ENCODE peak calls at places on chromosomes 4 and X, in five cellular contexts. E is endothelial cell of umbilical vein, A is A549, H is K562, N is GM12878. V is an unnamed sample.
A peak's percentile ranks its signal among the peaks of the same experiment; 100 is the strongest.

GRCh38 chr4:6200011-6200921 is at the start of gene JAKMIP1:
- DNase-seq in E (peak; percentile 38), A (peak; percentile 57), H (peak; percentile 84), N (no peak), V (no peak)

GRCh38 chrX:97401154-97401553 is 517.4 kb downstream of the RPA4 start:
- DNase-seq in E (no peak), A (peak; percentile 50), H (no peak), N (peak; percentile 68), V (no peak)

GRCh38 chr4:138308421-138308820 is 66.3 kb upstream of the SLC7A11 start:
- DNase-seq in E (peak; percentile 3), A (peak; percentile 12), H (no peak), N (no peak), V (no peak)

GRCh38 chrX:136162827-136163427 is 15.6 kb downstream of the FHL1 start:
- DNase-seq in E (peak; percentile 59), A (peak; percentile 59), H (peak; percentile 64), N (no peak), V (peak; percentile 52)

GRCh38 chr4:148790691-148791090 is 348.5 kb upstream of the NR3C2 start:
- DNase-seq in E (no peak), A (no peak), H (no peak), N (no peak), V (no peak)

GRCh38 chr4:156999175-156999517 is 27.5 kb upstream of the PDGFC start:
- DNase-seq in E (peak; percentile 98), A (peak; percentile 75), H (no peak), N (no peak), V (no peak)

GRCh38 chr4:2333356-2333841 is 71.5 kb upstream of the MXD4 start:
- DNase-seq in E (no peak), A (no peak), H (no peak), N (peak; percentile 16), V (peak; percentile 91)

GRCh38 chr4:83276299-83277040 is 8.1 kb downstream of the COQ2 start:
- DNase-seq in E (no peak), A (no peak), H (no peak), N (no peak), V (no peak)

GRCh38 chrX:115266300-115266699 is 23.2 kb upstream of the LUZP4 start:
- DNase-seq in E (no peak), A (no peak), H (no peak), N (no peak), V (peak; percentile 1)

GRCh38 chrX:16251782-16252181 is 84.5 kb downstream of the MAGEB17 start:
- DNase-seq in E (no peak), A (no peak), H (no peak), N (no peak), V (no peak)

GRCh38 chrX:16250296-16250695 is 83.0 kb downstream of the MAGEB17 start:
- DNase-seq in E (no peak), A (no peak), H (no peak), N (no peak), V (no peak)
- TF ChIP-seq MYC in E (no peak), A (no peak), H (no peak), N (no peak), V (no peak)

GRCh38 chrX:74536142-74537010 is 78.0 kb downstream of the RLIM start:
- DNase-seq in E (peak; percentile 72), A (no peak), H (peak; percentile 8), N (no peak), V (peak; percentile 85)

GRCh38 chrX:74535211-74535621 is 79.2 kb downstream of the RLIM start:
- DNase-seq in E (no peak), A (peak; percentile 29), H (peak; percentile 16), N (no peak), V (peak; percentile 81)

GRCh38 chrX:74537011-74537390 is 77.4 kb downstream of the RLIM start:
- DNase-seq in E (peak; percentile 15), A (no peak), H (no peak), N (no peak), V (peak; percentile 62)

GRCh38 chrX:74535633-74536141 is 78.7 kb downstream of the RLIM start:
- DNase-seq in E (peak; percentile 50), A (no peak), H (peak; percentile 4), N (no peak), V (peak; percentile 79)

DNA sequence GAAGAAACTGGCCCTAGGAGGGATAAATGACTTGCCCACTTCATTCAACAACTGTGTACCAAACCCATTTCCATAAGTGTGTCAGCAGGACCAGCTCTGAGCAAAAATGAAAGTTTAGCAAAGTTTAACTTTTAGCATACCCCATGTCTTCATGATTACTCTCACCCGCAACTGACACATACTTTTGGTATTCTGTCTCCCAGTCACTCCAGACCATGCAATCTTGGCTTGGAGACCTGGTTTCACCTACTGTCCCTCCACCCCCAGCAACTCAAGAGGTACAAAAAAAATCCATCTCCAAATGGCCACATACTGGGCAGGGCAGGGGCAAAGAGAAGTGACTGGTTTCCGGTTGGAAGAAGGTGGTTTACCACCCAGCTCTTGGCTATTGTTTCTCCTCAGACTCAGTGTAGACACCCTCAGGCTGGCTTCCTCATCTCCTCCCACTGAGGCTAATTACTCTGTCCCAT is 79.8 kb downstream of the RLIM start:
- DNase-seq in E (no peak), A (no peak), H (no peak), N (peak; percentile 36), V (peak; percentile 79)
- TF ChIP-seq MYC in E (no peak), A (no peak), H (no peak), N (no peak), V (no peak)

GRCh38 chr4:16204505-16204904 is 21.8 kb downstream of the TAPT1 start:
- DNase-seq in E (no peak), A (no peak), H (no peak), N (no peak), V (no peak)

GRCh38 chr4:16207409-16207808 is 18.9 kb downstream of the TAPT1 start:
- DNase-seq in E (no peak), A (no peak), H (no peak), N (no peak), V (no peak)

GRCh38 chr4:16206848-16207247 is 19.4 kb downstream of the TAPT1 start:
- DNase-seq in E (no peak), A (no peak), H (no peak), N (no peak), V (peak; percentile 47)

GRCh38 chr4:16206301-16206700 is 20.0 kb downstream of the TAPT1 start:
- DNase-seq in E (no peak), A (no peak), H (no peak), N (no peak), V (no peak)

GRCh38 chr4:16205298-16206164 is 20.7 kb downstream of the TAPT1 start:
- DNase-seq in E (peak; percentile 24), A (peak; percentile 6), H (peak; percentile 28), N (no peak), V (peak; percentile 60)
- TF ChIP-seq MYC in E (no peak), A (no peak), H (no peak), N (no peak), V (no peak)

DNA sequence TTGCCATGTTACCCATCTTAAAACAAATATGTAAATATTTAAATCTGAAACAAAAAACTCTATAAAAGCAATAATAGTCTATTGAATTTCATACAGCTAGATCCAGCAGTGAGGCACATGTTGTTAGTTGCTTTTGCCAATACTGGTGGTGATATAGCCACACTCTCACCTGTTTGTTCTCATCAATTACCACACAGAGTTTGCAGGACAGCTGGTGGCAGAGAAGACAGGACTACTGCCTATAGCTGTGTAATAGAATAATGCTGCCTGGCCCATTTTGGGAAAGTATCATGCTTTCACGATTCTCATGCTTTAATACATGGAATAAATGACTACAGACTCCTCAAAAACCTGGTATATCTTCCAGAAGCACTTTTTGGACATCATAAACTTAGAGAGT is 3.7 kb upstream of the PRR32 start:
- DNase-seq in E (no peak), A (no peak), H (no peak), N (no peak), V (no peak)
- TF ChIP-seq MYC in E (no peak), A (no peak), H (no peak), N (no peak), V (no peak)

DNA sequence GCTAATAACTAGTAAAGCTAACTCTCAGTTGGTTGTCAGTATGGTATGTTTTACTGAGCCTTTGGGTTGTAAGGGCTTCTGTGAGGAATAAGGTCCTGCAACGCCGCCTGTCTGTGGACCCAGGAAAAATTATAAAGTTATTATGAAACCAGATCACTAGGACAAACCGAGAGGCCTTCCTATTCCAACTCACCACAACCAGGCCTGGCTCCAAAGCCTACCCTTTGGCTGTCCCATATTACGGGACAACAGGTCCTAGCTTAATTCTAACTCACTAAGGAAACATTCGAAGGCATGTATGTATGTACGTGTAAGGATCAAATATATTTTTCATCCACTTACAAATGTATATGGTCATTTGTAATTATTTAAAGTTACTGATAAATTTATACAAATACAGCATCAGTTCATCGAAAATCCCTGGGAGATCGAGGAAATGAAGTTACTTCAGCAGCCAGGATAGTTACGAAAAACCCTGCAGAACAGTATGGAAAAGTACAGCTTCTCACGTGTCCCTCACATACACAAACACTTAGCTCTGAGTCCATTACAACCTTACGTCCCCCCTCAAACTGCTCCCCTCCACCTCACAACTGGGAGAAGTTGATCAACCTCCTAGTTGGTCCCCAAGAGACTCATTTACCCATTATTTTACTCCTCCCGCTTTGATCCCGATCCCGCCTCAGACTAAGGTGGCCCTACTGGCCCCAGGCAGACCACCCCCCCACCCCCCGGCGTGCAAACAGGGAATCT is 1.2 kb downstream of the ANKRD17 start:
- DNase-seq in E (peak; percentile 92), A (peak; percentile 79), H (peak; percentile 86), N (no peak), V (peak; percentile 86)
- TF ChIP-seq MYC in E (no peak), A (no peak), H (no peak), N (no peak), V (no peak)

GRCh38 chr4:101346312-101346561 is 1.1 kb downstream of the PPP3CA start:
- DNase-seq in E (no peak), A (no peak), H (no peak), N (no peak), V (peak; percentile 93)
- TF ChIP-seq MYC in E (no peak), A (no peak), H (no peak), N (no peak), V (no peak)

GRCh38 chr4:118997601-118998000 is 108.9 kb downstream of the SYNPO2 start:
- DNase-seq in E (no peak), A (no peak), H (no peak), N (no peak), V (no peak)
- TF ChIP-seq MYC in E (no peak), A (no peak), H (no peak), N (no peak), V (no peak)

GRCh38 chrX:54043696-54044125 is 562 bp downstream of the PHF8 start:
- DNase-seq in E (no peak), A (no peak), H (peak; percentile 47), N (no peak), V (peak; percentile 58)
- TF ChIP-seq MYC in E (no peak), A (no peak), H (peak; percentile 35), N (no peak), V (no peak)

DNA sequence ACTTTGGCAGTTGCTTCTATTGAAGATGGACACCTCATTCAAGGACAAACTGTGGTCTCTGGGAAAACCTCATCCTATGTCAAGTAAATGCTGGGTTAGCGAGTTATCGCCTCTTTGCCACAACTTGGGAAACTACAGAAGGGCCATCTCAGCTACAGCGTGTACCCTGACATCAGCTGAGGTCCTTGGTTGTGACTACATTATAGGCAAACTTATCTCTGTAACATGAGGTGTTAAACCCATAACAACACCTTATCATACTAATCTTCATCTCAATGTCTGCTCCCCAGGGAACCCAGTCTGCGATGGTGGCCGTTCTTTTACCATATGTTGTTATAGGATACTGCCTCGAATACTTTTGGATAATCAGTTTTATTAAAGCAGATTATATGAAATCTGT is 1862.7 kb downstream of the STIM2 start:
- DNase-seq in E (no peak), A (no peak), H (no peak), N (no peak), V (no peak)
- TF ChIP-seq MYC in E (no peak), A (no peak), H (no peak), N (no peak), V (no peak)